ENCODE peak calls at places on chromosomes 1 and 21, in ten cellular contexts. B is stomach, N is left ventricle myocardium inferior, A is heart right ventricle, U is psoas muscle, Q is Peyer's patch, Y is hepatocyte, S is kidney, W is mesendoderm, K is trophoblast cell. D is an unnamed sample.
A peak's percentile ranks its signal among the peaks of the same experiment; 100 is the strongest.

GRCh38 chr1:171841931-171842723 is 829 bp downstream of the DNM3 start:
- DNase-seq in U (peak; percentile 14), Y (peak; percentile 21), N (no peak), Q (no peak), K (no peak), B (no peak), W (peak; percentile 49), S (peak; percentile 58), A (peak; percentile 16), D (peak; percentile 1)

GRCh38 chr1:1290238-1290731 is 10.0 kb downstream of the SCNN1D start:
- DNase-seq in N (peak; percentile 51), S (no peak), Q (peak; percentile 84), U (peak; percentile 66), B (peak; percentile 87), A (no peak), W (peak; percentile 82), K (peak; percentile 67), Y (peak; percentile 75), D (peak; percentile 66)

GRCh38 chr1:17017435-17017834 is 5.7 kb upstream of the ATP13A2 start:
- DNase-seq in S (no peak), W (no peak), A (no peak), Q (peak; percentile 10), K (no peak), Y (no peak), N (no peak), U (no peak), B (no peak), D (no peak)

GRCh38 chr1:63924600-63924999 is 150.8 kb downstream of the ROR1 start:
- DNase-seq in W (peak; percentile 69), U (no peak), K (no peak), N (no peak), A (no peak), Y (no peak), Q (no peak), S (no peak), B (no peak), D (no peak)

GRCh38 chr21:14403681-14404318 is 20.9 kb upstream of the HSPA13 start:
- DNase-seq in A (no peak), U (no peak), Y (peak; percentile 47), B (no peak), S (no peak), Q (no peak), N (no peak), K (no peak), W (no peak), D (no peak)

GRCh38 chr1:42745851-42746250 is 5.8 kb upstream of the CLDN19 start:
- DNase-seq in K (no peak), B (no peak), S (no peak), Q (no peak), W (no peak), N (no peak), U (no peak), Y (no peak), A (no peak), D (no peak)

GRCh38 chr1:60612790-60613189 is 469.6 kb upstream of the NFIA start:
- DNase-seq in B (no peak), W (no peak), Q (no peak), A (no peak), K (no peak), N (no peak), S (no peak), U (no peak), Y (no peak), D (no peak)

GRCh38 chr1:1619917-1620361 is 4.6 kb downstream of the MIB2 start:
- DNase-seq in W (peak; percentile 53), Q (no peak), N (peak; percentile 75), S (peak; percentile 69), A (no peak), Y (no peak), K (no peak), B (no peak), U (peak; percentile 64), D (no peak)

GRCh38 chr1:19101244-19101643 is 108.8 kb downstream of the UBR4 start:
- DNase-seq in U (no peak), N (no peak), Y (no peak), W (no peak), B (no peak), S (no peak), K (no peak), A (no peak), Q (no peak), D (no peak)

GRCh38 chr1:54096491-54097235 is 43.3 kb downstream of the TCEANC2 start:
- DNase-seq in Q (no peak), S (no peak), N (no peak), Y (no peak), W (peak; percentile 83), B (no peak), K (no peak), A (no peak), U (no peak), D (no peak)

GRCh38 chr1:210412240-210412639 is 83.5 kb downstream of the HHAT start:
- DNase-seq in W (no peak), A (no peak), S (no peak), Q (no peak), K (no peak), Y (no peak), N (no peak), U (no peak), B (no peak), D (no peak)

GRCh38 chr21:34227386-34227852 is 136.4 kb upstream of the KCNE2 start:
- DNase-seq in N (no peak), W (no peak), A (no peak), Q (no peak), Y (peak; percentile 15), S (no peak), U (no peak), B (no peak), K (no peak), D (no peak)

GRCh38 chr1:33119532-33120217 is 38.7 kb downstream of the AZIN2 start:
- DNase-seq in Q (no peak), S (no peak), B (no peak), K (no peak), W (peak; percentile 83), A (no peak), U (no peak), Y (no peak), N (no peak), D (no peak)

GRCh38 chr1:248730507-248731335 is 24.8 kb downstream of the LYPD8 start:
- DNase-seq in W (no peak), N (no peak), Q (no peak), B (no peak), A (no peak), S (no peak), U (no peak), Y (no peak), K (peak; percentile 85), D (no peak)

GRCh38 chr1:29628190-29628589 is 391.9 kb downstream of the PTPRU start:
- DNase-seq in Q (no peak), A (no peak), N (no peak), W (no peak), S (no peak), Y (no peak), K (no peak), B (no peak), U (no peak), D (no peak)

GRCh38 chr21:37860416-37860815 is 55.8 kb downstream of the KCNJ6 start:
- DNase-seq in K (no peak), S (no peak), Q (no peak), U (no peak), Y (no peak), W (no peak), N (no peak), B (no peak), A (no peak), D (no peak)

GRCh38 chr1:159091547-159092397 is 15.2 kb upstream of the AIM2 start:
- DNase-seq in Y (no peak), W (no peak), K (no peak), S (no peak), U (no peak), Q (no peak), N (no peak), B (no peak), A (no peak), D (no peak)

GRCh38 chr1:240946926-240947325 is 335.0 kb upstream of the GREM2 start:
- DNase-seq in B (no peak), Y (peak; percentile 57), S (no peak), Q (no peak), N (no peak), U (no peak), K (peak; percentile 9), W (peak; percentile 42), A (no peak), D (no peak)

GRCh38 chr1:184329962-184330868 is 56.6 kb upstream of the C1orf21 start:
- DNase-seq in A (peak; percentile 60), K (no peak), Y (peak; percentile 10), W (no peak), U (no peak), B (no peak), N (no peak), S (no peak), Q (no peak), D (no peak)
- H3K27ac ChIP-seq in A (peak overlapping the region; percentile 14), K (no peak overlapping the region), Y (no peak overlapping the region), W (no peak overlapping the region), U (no peak overlapping the region), B (no peak overlapping the region), N (peak overlapping the region; percentile 74), S (no peak overlapping the region), Q (peak overlapping the region; percentile 65), D (no peak overlapping the region)

GRCh38 chr1:113375878-113376277 is 14.4 kb upstream of the MAGI3 start:
- DNase-seq in B (no peak), Y (no peak), N (no peak), S (no peak), W (no peak), K (no peak), U (no peak), Q (no peak), A (no peak), D (no peak)
- H3K4me3 ChIP-seq in B (no peak overlapping the region), Y (no peak overlapping the region), N (peak overlapping the region; percentile 15), S (peak overlapping the region; percentile 62), W (no peak overlapping the region), K (no peak overlapping the region), U (peak overlapping the region; percentile 9), Q (no peak overlapping the region), A (no peak overlapping the region), D (no peak overlapping the region)

DNA sequence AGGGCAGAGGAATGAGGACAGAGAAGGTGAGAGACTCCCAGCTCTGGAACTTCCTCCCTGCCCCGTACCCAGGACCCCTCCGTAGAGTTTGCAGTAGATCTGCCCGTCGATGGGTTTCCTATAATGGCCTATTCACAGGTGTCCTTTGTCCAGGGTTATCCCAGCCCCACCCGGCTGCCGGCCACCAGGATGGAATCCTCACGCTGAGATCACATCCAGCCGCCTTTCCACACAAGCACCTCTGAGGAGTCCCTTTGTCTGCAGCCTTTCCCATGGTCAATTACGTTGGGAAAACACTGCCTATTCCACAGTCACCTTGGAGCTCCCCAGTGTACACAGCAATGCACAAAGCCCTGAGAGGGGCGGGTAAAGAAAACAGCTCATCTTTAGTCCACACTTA is 190.0 kb upstream of the EDN2 start:
- DNase-seq in U (no peak), N (no peak), A (no peak), K (no peak), Q (no peak), S (no peak), W (no peak), B (no peak), Y (no peak), D (no peak)
- H3K4me1 ChIP-seq in U (no peaks in the 10 kb centered on the region), N (peaks cover 35% of the 10 kb centered on the region), A (peaks cover 29% of the 10 kb centered on the region), K (peaks cover 12% of the 10 kb centered on the region), Q (peaks cover 13% of the 10 kb centered on the region), S (peaks cover 3% of the 10 kb centered on the region), W (peaks cover 3% of the 10 kb centered on the region), B (peaks cover 17% of the 10 kb centered on the region), Y (peaks cover 19% of the 10 kb centered on the region), D (peaks cover 78% of the 10 kb centered on the region)

DNA sequence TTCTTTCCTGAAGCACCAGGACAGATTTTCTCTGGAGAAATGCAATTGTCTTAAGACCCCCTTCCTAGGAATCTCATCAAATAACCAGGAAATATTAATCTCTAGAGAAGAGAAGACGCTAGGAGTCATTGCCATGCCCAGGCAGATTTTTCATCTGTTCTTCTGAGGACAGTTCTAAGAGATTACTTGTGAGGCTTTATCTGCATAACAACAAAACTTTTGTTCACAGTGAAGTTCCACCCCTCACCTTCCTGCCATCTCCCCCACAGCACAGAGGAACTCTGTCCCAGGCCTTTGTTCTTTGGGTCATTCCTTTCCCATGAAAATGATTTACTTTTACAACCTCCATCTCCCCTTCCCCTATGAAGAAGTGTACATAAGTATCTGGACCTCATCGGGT is 384.6 kb upstream of the CAMK1G start:
- DNase-seq in Q (no peak), Y (no peak), U (no peak), K (no peak), B (no peak), S (no peak), W (no peak), N (no peak), A (no peak), D (no peak)
- H3K27ac ChIP-seq in Q (no peak overlapping the region), Y (no peak overlapping the region), U (no peak overlapping the region), K (no peak overlapping the region), B (no peak overlapping the region), S (no peak overlapping the region), W (no peak overlapping the region), N (no peak overlapping the region), A (no peak overlapping the region), D (no peak overlapping the region)